ENCODE peak calls at places on chromosomes 13 and 19, in ten cellular contexts. J, U, F, S, P, H, Y, B, Q and I are unnamed samples.

GRCh38 chr19:41641879-41642485 is 15.1 kb upstream of the CEACAM4 start:
- DNase-seq in Q (peak; percentile 80), Y (no peak), B (peak; percentile 81), U (peak; percentile 6), S (peak; percentile 65), P (peak; percentile 77), F (peak; percentile 80), J (peak; percentile 74), H (no peak), I (no peak)

GRCh38 chr19:44796701-44797115 is 12.2 kb upstream of the BCAM start:
- DNase-seq in Q (peak; percentile 73), J (no peak), H (no peak), Y (no peak), B (no peak), S (no peak), F (peak; percentile 82), P (peak; percentile 69), U (no peak), I (peak; percentile 62)

GRCh38 chr19:5480427-5480836 is 25.2 kb downstream of the ZNRF4 start:
- DNase-seq in J (peak; percentile 43), H (no peak), U (no peak), B (no peak), S (no peak), Q (peak; percentile 82), P (peak; percentile 36), Y (no peak), F (no peak), I (no peak)

GRCh38 chr13:94825507-94825906 is 113.2 kb upstream of the SOX21 start:
- DNase-seq in B (peak; percentile 41), P (peak; percentile 33), Y (peak; percentile 58), Q (peak; percentile 85), F (peak; percentile 55), J (peak; percentile 61), U (no peak), S (no peak), H (no peak), I (no peak)

GRCh38 chr13:24911135-24911524 is 147.2 kb downstream of the RNF17 start:
- DNase-seq in F (no peak), P (no peak), S (no peak), U (no peak), H (no peak), Y (no peak), Q (no peak), B (no peak), J (no peak), I (peak; percentile 11)

GRCh38 chr13:72025836-72026235 is 158.8 kb upstream of the DACH1 start:
- DNase-seq in S (no peak), F (no peak), P (no peak), J (no peak), B (no peak), H (no peak), Q (no peak), U (no peak), Y (no peak), I (no peak)

GRCh38 chr13:101520672-101521071 is 68.2 kb downstream of the ITGBL1 start:
- DNase-seq in U (peak; percentile 15), H (no peak), J (no peak), P (no peak), B (no peak), Y (no peak), S (no peak), Q (no peak), F (no peak), I (no peak)

GRCh38 chr19:32674153-32674958 is 624 bp downstream of the ANKRD27 start:
- DNase-seq in J (no peak), F (no peak), U (no peak), Q (no peak), B (no peak), H (no peak), Y (no peak), P (no peak), S (no peak), I (no peak)

GRCh38 chr19:55451522-55452380 is 8.7 kb upstream of the SHISA7 start:
- DNase-seq in B (no peak), S (no peak), Y (no peak), F (no peak), P (no peak), J (no peak), H (no peak), U (no peak), Q (no peak), I (no peak)

GRCh38 chr19:15374105-15374651 is 5.4 kb downstream of the AKAP8 start:
- DNase-seq in F (no peak), P (no peak), H (no peak), U (no peak), S (no peak), Q (no peak), J (peak; percentile 43), B (no peak), Y (no peak), I (no peak)
- H3K4me3 ChIP-seq in F (no peak overlapping the region), P (no peak overlapping the region), H (peak overlapping the region; percentile 34), U (no peak overlapping the region), S (peak overlapping the region; percentile 11), Q (no peak overlapping the region), J (no peak overlapping the region), B (no peak overlapping the region), Y (no peak overlapping the region), I (peak overlapping the region; percentile 40)

DNA sequence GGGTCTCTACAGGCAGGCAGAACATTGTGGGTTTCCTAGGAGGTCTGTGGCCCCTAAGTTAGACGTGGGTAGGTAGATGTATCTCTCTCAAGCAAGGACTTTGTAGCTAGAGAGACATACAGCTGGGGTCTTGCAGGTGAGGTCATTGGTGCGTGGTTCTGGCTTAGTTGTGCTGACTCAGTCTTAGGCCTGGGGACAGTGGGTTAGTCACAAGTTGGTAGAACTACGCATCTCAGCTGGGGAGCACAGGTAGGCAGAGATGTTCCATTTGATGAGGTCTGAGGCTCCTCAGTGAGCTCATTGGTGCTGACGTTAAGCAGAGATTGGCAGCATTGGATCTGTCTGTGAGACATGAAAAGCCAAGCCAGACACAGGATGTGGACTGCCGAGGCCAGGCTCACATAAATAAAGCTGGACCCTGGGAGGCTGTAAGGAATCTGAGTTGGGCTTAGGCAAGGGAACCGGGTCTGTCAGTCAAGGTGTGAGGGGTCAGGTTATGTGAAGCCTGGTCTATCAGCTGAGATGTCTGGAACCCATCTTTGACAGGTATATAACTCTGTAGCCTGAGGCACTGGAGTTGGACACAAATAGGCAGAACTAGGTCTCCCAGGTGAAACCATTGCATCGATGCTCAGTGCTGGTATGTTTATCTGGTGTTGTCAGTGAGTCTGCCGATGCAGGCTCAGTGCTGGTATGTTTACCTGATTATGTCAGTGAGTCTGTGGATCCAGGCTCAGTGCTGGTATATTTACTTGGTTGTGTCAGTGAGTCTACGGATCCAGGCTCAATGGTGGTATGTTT is 17.4 kb upstream of the PDCD2L start:
- DNase-seq in F (no peak), S (no peak), B (no peak), U (no peak), H (no peak), Q (no peak), P (no peak), Y (no peak), J (no peak), I (no peak)
- TF ChIP-seq CTCF in F (no peak), S (no peak), B (no peak), U (no peak), H (no peak), Q (no peak), P (no peak), Y (no peak), J (no peak), I (no peak)

GRCh38 chr19:50328257-50329145 is 676 bp downstream of the KCNC3 start:
- DNase-seq in U (no peak), F (no peak), B (no peak), S (peak; percentile 72), J (no peak), Q (peak; percentile 64), H (no peak), P (no peak), Y (no peak), I (no peak)
- H3K4me3 ChIP-seq in U (no peak overlapping the region), F (no peak overlapping the region), B (peak overlapping the region; percentile 33), S (peak overlapping the region; percentile 52), J (no peak overlapping the region), Q (peak overlapping the region; percentile 59), H (peak overlapping the region; percentile 66), P (peak overlapping the region; percentile 41), Y (no peak overlapping the region), I (peak overlapping the region; percentile 49)

GRCh38 chr13:110089100-110089499 is 217.9 kb downstream of the COL4A1 start:
- DNase-seq in B (no peak), Q (no peak), P (no peak), U (no peak), S (no peak), H (no peak), J (no peak), Y (no peak), F (no peak), I (no peak)

GRCh38 chr13:110092869-110093268 is 214.1 kb downstream of the COL4A1 start:
- DNase-seq in B (no peak), Q (no peak), H (no peak), F (no peak), P (no peak), S (no peak), J (no peak), U (no peak), Y (no peak), I (no peak)

GRCh38 chr13:110089815-110090214 is 217.1 kb downstream of the COL4A1 start:
- DNase-seq in P (no peak), H (no peak), J (no peak), F (no peak), U (no peak), B (no peak), S (no peak), Y (no peak), Q (peak; percentile 27), I (no peak)
- TF ChIP-seq CTCF in P (no peak), H (peak; percentile 28), J (peak; percentile 1), F (peak; percentile 18), U (peak; percentile 43), B (no peak), S (no peak), Y (no peak), Q (peak; percentile 44), I (no peak)

DNA sequence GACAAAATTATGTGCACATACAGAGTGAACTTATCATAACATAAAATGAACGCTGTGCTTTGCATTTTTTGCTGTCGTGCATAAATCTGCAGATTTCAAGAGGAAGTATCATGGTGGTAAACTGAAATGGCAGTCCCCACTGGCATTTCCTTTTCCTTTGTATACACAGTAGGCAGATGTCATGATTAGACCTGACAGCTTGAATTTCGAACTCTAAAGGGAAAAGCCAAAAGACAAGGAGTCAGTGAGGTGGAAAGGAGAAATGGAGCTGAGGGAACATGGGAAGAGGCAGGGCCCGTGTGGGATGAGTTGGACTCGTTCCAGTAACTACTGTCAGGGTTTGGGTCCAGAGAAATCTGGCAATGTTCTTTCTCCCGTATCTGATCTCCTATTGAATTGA is 454.1 kb upstream of the SGCG start:
- DNase-seq in Y (no peak), J (no peak), Q (no peak), B (no peak), S (no peak), P (no peak), F (no peak), U (no peak), H (no peak), I (no peak)
- H3K4me3 ChIP-seq in Y (no peak overlapping the region), J (no peak overlapping the region), Q (no peak overlapping the region), B (no peak overlapping the region), S (no peak overlapping the region), P (no peak overlapping the region), F (no peak overlapping the region), U (no peak overlapping the region), H (no peak overlapping the region), I (no peak overlapping the region)

GRCh38 chr19:43616306-43616705 is 3.1 kb downstream of the ZNF428 start:
- DNase-seq in H (no peak), P (no peak), F (no peak), S (no peak), B (no peak), U (no peak), Y (no peak), J (no peak), Q (no peak), I (no peak)
- TF ChIP-seq CTCF in H (no peak), P (no peak), F (no peak), S (no peak), B (no peak), U (no peak), Y (no peak), J (no peak), Q (no peak), I (no peak)